ENCODE peak calls at places on chromosomes 11 and 22, in five cellular contexts. Y is RWPE1, A is GM06990, M is PC-9, V is A549. E is an unnamed sample.

GRCh38 chr11:2804701-2805387 is 80.7 kb downstream of the CDKN1C start:
- DNase-seq in A (no peak), Y (no peak), M (no peak), V (no peak), E (peak)

GRCh38 chr11:58135171-58135570 is 9.8 kb upstream of the OR9I1 start:
- DNase-seq in V (no peak), M (no peak), Y (no peak), A (no peak), E (no peak)

GRCh38 chr11:124839051-124839971 is 25.9 kb upstream of the ROBO3 start:
- DNase-seq in A (no peak), V (no peak), Y (no peak), M (no peak), E (peak)

GRCh38 chr22:22752556-22753477 is 108.4 kb downstream of the GGTLC2 start:
- DNase-seq in V (no peak), A (no peak), M (no peak), Y (no peak), E (peak)

GRCh38 chr22:35510481-35510934 is 30.1 kb upstream of the RASD2 start:
- DNase-seq in V (no peak), A (no peak), Y (no peak), M (no peak), E (no peak)

GRCh38 chr11:64644348-64645242 is 53.6 kb downstream of the SLC22A12 start:
- DNase-seq in V (peak), A (no peak), Y (no peak), M (no peak), E (no peak)

GRCh38 chr11:45173064-45173463 is 26.6 kb downstream of the PRDM11 start:
- DNase-seq in V (no peak), A (no peak), Y (no peak), M (no peak), E (no peak)

GRCh38 chr11:84549221-84549620 is 1077.9 kb downstream of the DLG2 start:
- DNase-seq in V (no peak), M (no peak), Y (no peak), A (peak), E (no peak)

GRCh38 chr11:70233511-70233919 is 30.4 kb downstream of the FADD start:
- DNase-seq in V (peak), M (peak), Y (peak), A (no peak), E (no peak)

GRCh38 chr11:76796511-76797203 is 13.5 kb downstream of the TSKU start:
- DNase-seq in Y (no peak), M (no peak), V (no peak), A (no peak), E (no peak)

GRCh38 chr22:39800790-39801540 is 92.6 kb downstream of the ENTHD1 start:
- DNase-seq in M (no peak), A (no peak), Y (no peak), V (no peak), E (no peak)

GRCh38 chr11:120590472-120590871 is 78.9 kb downstream of the GRIK4 start:
- DNase-seq in Y (no peak), M (no peak), A (no peak), V (no peak), E (no peak)

GRCh38 chr22:47384977-47385376 is 622.5 kb downstream of the TBC1D22A start:
- DNase-seq in V (no peak), Y (no peak), A (no peak), M (no peak), E (no peak)

GRCh38 chr22:19397729-19398094 is 33.8 kb downstream of the HIRA start:
- DNase-seq in M (no peak), A (no peak), V (no peak), Y (no peak), E (no peak)

GRCh38 chr11:134412508-134413333 is 679 bp upstream of the B3GAT1 start:
- DNase-seq in V (no peak), M (no peak), A (no peak), Y (no peak), E (no peak)

GRCh38 chr11:492416-493226 is 14.4 kb downstream of the RNH1 start:
- DNase-seq in Y (no peak), V (no peak), A (no peak), M (no peak), E (peak)

GRCh38 chr22:44915441-44915840 is 94.4 kb downstream of the PHF21B start:
- DNase-seq in M (no peak), A (no peak), Y (no peak), V (no peak), E (no peak)

GRCh38 chr11:113137735-113138529 is 176.5 kb upstream of the TTC12 start:
- DNase-seq in V (no peak), M (no peak), Y (no peak), A (no peak), E (no peak)

GRCh38 chr11:103234974-103235373 is 125.7 kb downstream of the DYNC2H1 start:
- DNase-seq in M (no peak), V (no peak), A (no peak), Y (no peak), E (no peak)

GRCh38 chr22:50444663-50445062 is 30.2 kb downstream of the SBF1 start:
- DNase-seq in Y (no peak), V (no peak), M (peak), A (no peak), E (no peak)

GRCh38 chr22:29539105-29539504 is 14.5 kb downstream of the THOC5 start:
- DNase-seq in A (no peak), M (no peak), Y (no peak), V (no peak), E (no peak)

GRCh38 chr11:120929664-120930154 is 94.2 kb upstream of the TBCEL start:
- DNase-seq in V (peak), M (peak), A (peak), Y (peak), E (no peak)

GRCh38 chr22:39293766-39294368 is 25.6 kb downstream of the RPL3 start:
- DNase-seq in V (no peak), A (no peak), M (peak), Y (no peak), E (no peak)

GRCh38 chr22:41780714-41781507 is 19.6 kb upstream of the CCDC134 start:
- DNase-seq in M (no peak), A (peak), Y (no peak), V (no peak), E (no peak)

GRCh38 chr11:62680825-62681240 is 2.0 kb upstream of the UBXN1 start:
- DNase-seq in A (no peak), Y (peak), V (peak), M (peak), E (no peak)

GRCh38 chr11:116422556-116422955 is 350.2 kb downstream of the BUD13 start:
- DNase-seq in V (no peak), Y (no peak), A (no peak), M (no peak), E (no peak)

GRCh38 chr11:46519351-46519750 is 74.5 kb downstream of the AMBRA1 start:
- DNase-seq in M (no peak), A (no peak), Y (no peak), V (no peak), E (no peak)

GRCh38 chr11:95248666-95249467 is 17.9 kb upstream of the SESN3 start:
- DNase-seq in M (no peak), A (peak), Y (no peak), V (no peak), E (no peak)

GRCh38 chr22:19853879-19854777 is 546 bp downstream of the GNB1L start:
- DNase-seq in M (no peak), Y (no peak), V (no peak), A (peak), E (peak)

GRCh38 chr11:104858882-104859735 is 39.2 kb downstream of the CASP12 start:
- DNase-seq in Y (no peak), V (no peak), A (no peak), M (no peak), E (no peak)

GRCh38 chr11:121864660-121865059 is 251.4 kb downstream of the BLID start:
- DNase-seq in A (no peak), Y (no peak), M (no peak), V (no peak), E (no peak)

GRCh38 chr11:12150831-12151382 is 40.5 kb downstream of the MICAL2 start:
- DNase-seq in M (no peak), Y (no peak), A (no peak), V (no peak), E (no peak)

GRCh38 chr11:134237557-134237922 is 13.1 kb downstream of the VPS26B start:
- DNase-seq in A (no peak), Y (no peak), M (no peak), V (no peak), E (no peak)

GRCh38 chr11:65500262-65501004 is 1.6 kb downstream of the MALAT1 start:
- DNase-seq in V (no peak), A (peak), M (no peak), Y (no peak), E (no peak)

GRCh38 chr11:96317985-96318384 is 25.0 kb downstream of the MAML2 start:
- DNase-seq in M (no peak), V (no peak), A (no peak), Y (no peak), E (no peak)

GRCh38 chr11:67429038-67429668 is 859 bp downstream of the RPS6KB2 start:
- DNase-seq in M (no peak), V (no peak), Y (peak), A (no peak), E (no peak)

GRCh38 chr11:67423891-67424613 is 4.2 kb upstream of the RPS6KB2 start:
- DNase-seq in V (no peak), M (no peak), Y (no peak), A (no peak), E (no peak)

GRCh38 chr11:67431346-67432249 is 3.3 kb downstream of the RPS6KB2 start:
- DNase-seq in V (no peak), Y (no peak), A (no peak), M (no peak), E (no peak)

GRCh38 chr11:67429722-67430121 is 1.4 kb downstream of the RPS6KB2 start:
- DNase-seq in M (no peak), A (no peak), Y (no peak), V (no peak), E (no peak)

DNA sequence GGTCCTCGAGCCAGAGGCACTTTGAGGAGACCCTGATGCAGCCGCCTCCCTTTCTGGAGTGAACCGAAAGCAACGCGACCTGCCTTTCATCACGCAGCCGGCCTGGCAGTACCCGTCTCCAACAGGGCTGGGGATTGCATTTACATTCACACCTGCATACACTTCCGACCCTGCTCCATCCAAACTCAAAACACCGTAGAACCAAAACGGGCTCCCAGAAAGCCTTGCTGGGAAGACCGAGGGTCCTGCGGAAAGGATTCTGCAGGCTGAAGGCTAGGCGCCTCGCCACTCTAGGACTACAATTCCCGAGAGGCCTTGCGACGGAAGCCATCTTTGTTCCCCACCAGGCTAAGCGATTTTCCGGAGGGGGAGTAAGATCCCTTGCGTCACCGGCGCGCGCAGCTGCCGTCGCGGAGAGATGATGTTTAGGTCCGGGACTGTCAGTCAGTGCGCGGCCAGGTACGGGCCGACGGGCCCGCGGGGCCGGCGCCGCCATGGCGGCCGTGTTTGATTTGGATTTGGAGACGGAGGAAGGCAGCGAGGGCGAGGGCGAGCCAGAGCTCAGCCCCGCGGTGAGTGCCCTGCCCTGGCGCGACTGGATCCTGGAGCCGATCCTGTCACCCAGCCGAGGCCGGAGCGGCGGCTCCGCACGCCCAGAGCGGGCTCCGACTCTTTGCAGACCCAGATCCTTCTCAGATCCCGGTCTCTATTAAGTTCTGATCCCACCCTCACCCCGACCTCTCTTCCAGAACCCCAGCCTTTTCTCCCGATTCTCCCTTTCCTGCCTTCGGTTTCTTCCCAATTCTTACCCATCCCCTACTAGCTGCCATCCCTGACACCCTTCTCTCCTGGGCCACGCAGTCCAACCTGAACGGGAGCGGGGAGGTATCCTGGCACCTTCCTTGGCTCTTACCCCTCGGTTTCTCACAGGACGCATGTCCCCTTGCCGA is at the start of gene RPS6KB2:
- DNase-seq in M (peak), A (peak), Y (peak), V (peak), E (peak)
- TF ChIP-seq CTCF in M (no peak), A (no peak), Y (no peak), V (no peak), E (no peak)

GRCh38 chr11:101913631-101914030 is 1.2 kb upstream of the CEP126 start:
- DNase-seq in Y (no peak), V (no peak), M (no peak), A (no peak), E (no peak)

GRCh38 chr11:101915811-101916291 is 471 bp downstream of the ANGPTL5 start:
- DNase-seq in V (peak), Y (no peak), M (no peak), A (peak), E (no peak)

GRCh38 chr11:101914349-101914736 is 467 bp upstream of the CEP126 start:
- DNase-seq in Y (no peak), A (no peak), M (no peak), V (no peak), E (no peak)

GRCh38 chr11:101916422-101916821 is at the start of gene ANGPTL5:
- DNase-seq in M (no peak), Y (no peak), V (no peak), A (no peak), E (no peak)

GRCh38 chr11:101914737-101915426 is at the start of gene CEP126:
- DNase-seq in M (peak), V (peak), A (peak), Y (peak), E (peak)
- TF ChIP-seq CTCF in M (peak), V (peak), A (peak), Y (peak), E (peak)

GRCh38 chr22:37893583-37893983 is 12.5 kb upstream of the MICALL1 start:
- DNase-seq in A (no peak), M (no peak), V (no peak), Y (no peak), E (no peak)

GRCh38 chr22:37892566-37893338 is 13.3 kb upstream of the MICALL1 start:
- DNase-seq in Y (no peak), V (no peak), A (no peak), M (no peak), E (no peak)

GRCh38 chr22:37884420-37884819 is 21.7 kb upstream of the MICALL1 start:
- DNase-seq in V (no peak), M (no peak), Y (no peak), A (no peak), E (no peak)

GRCh38 chr22:37891926-37892325 is 14.2 kb upstream of the MICALL1 start:
- DNase-seq in A (no peak), V (no peak), M (no peak), Y (no peak), E (no peak)

DNA sequence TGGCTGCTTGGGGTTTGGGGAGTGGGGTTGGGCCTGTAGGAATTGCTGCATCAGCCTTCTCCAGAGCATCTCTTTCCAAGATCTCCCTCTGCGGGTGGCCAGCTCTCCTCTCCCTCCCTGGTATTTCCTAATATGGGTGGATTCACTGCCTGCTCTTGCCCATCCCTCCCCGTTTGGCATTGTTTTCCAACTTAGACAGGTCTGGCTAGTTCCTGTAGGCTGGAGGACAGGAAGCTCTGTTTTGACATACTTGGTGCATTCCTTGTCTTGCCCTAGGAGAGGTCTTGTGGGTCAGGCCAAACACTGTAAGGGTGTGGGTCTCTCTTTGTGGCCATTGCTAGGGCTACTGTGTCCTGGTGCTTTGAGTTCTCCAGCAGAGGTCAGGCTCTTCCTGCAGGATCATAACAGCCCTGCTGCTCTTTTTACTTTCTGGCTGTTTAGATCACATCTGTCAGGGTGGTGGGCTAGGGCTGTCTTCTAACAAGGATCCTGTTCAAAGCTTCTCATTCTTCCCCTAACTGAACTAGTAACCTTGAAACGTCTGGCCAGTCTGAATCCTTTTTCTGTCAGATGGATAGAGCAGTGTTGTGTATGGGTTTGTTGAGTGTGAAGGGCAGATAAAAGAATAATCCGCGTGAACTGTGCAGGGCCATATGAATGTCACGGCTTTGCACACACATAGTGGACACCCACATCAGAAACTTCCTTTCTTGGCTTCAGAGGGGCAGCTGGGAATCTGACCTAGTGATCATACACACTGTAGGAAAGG is 18.3 kb upstream of the MICALL1 start:
- DNase-seq in V (no peak), M (peak), A (no peak), Y (peak), E (peak)
- TF ChIP-seq CTCF in V (peak), M (peak), A (no peak), Y (peak), E (peak)

GRCh38 chr22:33443688-33444087 is 385.5 kb upstream of the SYN3 start:
- DNase-seq in M (no peak), A (no peak), V (no peak), Y (no peak), E (no peak)
- TF ChIP-seq CTCF in M (no peak), A (no peak), V (no peak), Y (no peak), E (no peak)

DNA sequence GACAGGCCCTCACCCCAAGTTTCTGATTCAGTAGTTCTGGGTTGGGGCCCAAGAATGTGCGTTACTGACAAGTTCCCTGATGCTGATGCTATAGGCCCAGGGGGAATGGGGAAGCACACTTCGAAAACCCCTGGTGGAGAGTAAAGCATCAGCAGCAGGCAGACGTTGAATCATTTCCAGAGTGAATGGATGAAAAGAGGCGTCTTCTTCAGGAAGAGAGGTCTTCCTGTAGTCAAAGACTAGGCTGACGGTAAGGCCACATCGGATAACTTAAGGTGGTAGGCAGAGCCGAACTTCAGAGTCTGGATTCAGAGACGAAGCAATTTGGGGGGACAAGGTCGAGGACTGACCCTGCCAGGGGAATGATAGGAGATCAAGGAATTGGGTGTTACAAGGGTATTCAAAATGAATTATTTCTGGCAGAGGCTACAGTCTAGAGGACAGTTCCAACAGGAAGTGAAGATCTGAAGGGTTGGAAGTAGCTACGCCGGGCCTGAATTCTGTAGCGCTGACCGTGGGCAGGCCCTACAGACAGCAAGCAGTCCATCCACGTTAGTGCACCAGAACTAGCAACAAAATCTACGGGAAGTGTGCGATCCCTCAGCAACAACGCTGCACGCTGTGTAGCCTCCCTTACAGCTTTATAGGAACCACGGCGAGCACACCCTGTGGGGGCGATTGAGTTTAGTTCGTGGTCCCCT is 862 bp upstream of the CENATAC start:
- DNase-seq in M (no peak), A (peak), Y (no peak), V (peak), E (no peak)
- TF ChIP-seq CTCF in M (no peak), A (peak), Y (no peak), V (no peak), E (peak)

DNA sequence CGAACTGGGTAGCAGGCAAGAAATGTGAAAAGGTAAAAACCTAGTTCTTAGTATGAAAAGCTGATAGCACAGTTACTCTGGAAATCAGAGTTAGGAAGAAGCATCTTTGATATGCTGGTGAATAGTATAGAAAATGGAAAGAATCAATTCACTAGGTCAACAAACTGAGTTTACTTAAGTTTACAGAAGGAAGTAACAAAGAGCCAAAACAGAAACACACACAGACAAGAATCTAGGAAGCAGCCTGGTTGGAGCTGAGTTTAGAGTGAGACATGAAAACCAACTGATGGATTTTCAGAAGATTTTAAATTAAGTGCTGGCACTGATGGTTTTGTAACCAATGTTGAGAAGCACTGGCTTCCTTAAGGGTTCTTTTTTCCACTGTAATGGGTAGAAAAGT is 296.3 kb downstream of the CADM1 start:
- DNase-seq in M (no peak), Y (no peak), V (no peak), A (no peak), E (no peak)
- TF ChIP-seq CTCF in M (no peak), Y (no peak), V (no peak), A (no peak), E (no peak)